ENCODE peak calls at places on chromosomes 7 and 10, in six cellular contexts. Y is EL; F is NCI-H524; K is cardiac muscle cell; O is activated CD4-positive, CD25-positive, alpha-beta regulatory T cell; N is NCI-H1694 treated with DMSO at 0.1 percent for 48 hours. E is an unnamed sample.

GRCh38 chr7:157658851-157659412 is 322.1 kb downstream of the DNAJB6 start:
- DNase-seq in K (no peak), Y (no peak), O (no peak), N (no peak), F (no peak), E (no peak)

GRCh38 chr7:2825595-2826227 is 18.4 kb downstream of the GNA12 start:
- DNase-seq in O (no peak), F (no peak), Y (no peak), N (no peak), K (no peak), E (no peak)

GRCh38 chr7:6571160-6571779 is 6.0 kb upstream of the ZDHHC4 start:
- DNase-seq in K (no peak), F (no peak), Y (no peak), O (no peak), N (no peak), E (no peak)

GRCh38 chr7:8117195-8117594 is 144.8 kb downstream of the ICA1 start:
- DNase-seq in K (no peak), Y (no peak), F (no peak), N (no peak), O (no peak), E (no peak)

GRCh38 chr7:155257482-155258232 is 40.0 kb upstream of the INSIG1 start:
- DNase-seq in Y (no peak), K (peak), N (no peak), O (no peak), F (no peak), E (peak)

GRCh38 chr7:99579956-99580777 is 17.9 kb upstream of the TMEM225B start:
- DNase-seq in N (peak), F (peak), O (peak), K (peak), Y (peak), E (peak)

GRCh38 chr7:67598469-67598868 is 601.8 kb downstream of the TYW1 start:
- DNase-seq in K (no peak), O (no peak), N (no peak), Y (no peak), F (no peak), E (no peak)

GRCh38 chr7:17301491-17302101 is 3.1 kb downstream of the AHR start:
- DNase-seq in O (peak), K (peak), F (peak), Y (peak), N (peak), E (peak)

GRCh38 chr7:106814887-106815286 is 50.2 kb upstream of the PIK3CG start:
- DNase-seq in Y (no peak), N (no peak), O (no peak), F (no peak), K (no peak), E (no peak)

GRCh38 chr10:118927317-118927716 is 102.2 kb upstream of the NANOS1 start:
- DNase-seq in K (peak), O (no peak), Y (no peak), N (no peak), F (no peak), E (no peak)

GRCh38 chr10:78757542-78757941 is 311.2 kb upstream of the ZMIZ1 start:
- DNase-seq in F (no peak), Y (peak), K (peak), N (no peak), O (no peak), E (no peak)

GRCh38 chr7:95808396-95808795 is 36.0 kb downstream of the DYNC1I1 start:
- DNase-seq in Y (no peak), F (no peak), N (no peak), K (no peak), O (no peak), E (peak)

GRCh38 chr10:117885206-117885605 is 161.5 kb downstream of the RAB11FIP2 start:
- DNase-seq in F (no peak), N (no peak), K (no peak), Y (no peak), O (no peak), E (no peak)

GRCh38 chr10:27470890-27471289 is 33.2 kb upstream of the RAB18 start:
- DNase-seq in K (no peak), N (no peak), F (no peak), Y (no peak), O (no peak), E (no peak)

GRCh38 chr7:112452102-112452888 is 2.0 kb downstream of the IFRD1 start:
- DNase-seq in F (peak), N (peak), O (no peak), K (peak), Y (peak), E (no peak)

GRCh38 chr10:42943025-42943818 is 133.6 kb upstream of the RET start:
- DNase-seq in O (no peak), F (no peak), Y (no peak), N (no peak), K (no peak), E (no peak)

GRCh38 chr10:97278491-97278989 is 13.9 kb downstream of the ARHGAP19 start:
- DNase-seq in Y (peak), O (no peak), K (peak), N (peak), F (peak), E (peak)

GRCh38 chr10:112785089-112785488 is 165.0 kb upstream of the TCF7L2 start:
- DNase-seq in K (no peak), N (no peak), Y (no peak), O (no peak), F (no peak), E (no peak)

GRCh38 chr7:86282014-86282682 is 361.6 kb upstream of the GRM3 start:
- DNase-seq in O (no peak), N (no peak), Y (no peak), K (no peak), F (no peak), E (no peak)

GRCh38 chr10:46019170-46019528 is 11.3 kb downstream of the NCOA4 start:
- DNase-seq in Y (no peak), N (no peak), F (no peak), O (no peak), K (no peak), E (no peak)

GRCh38 chr7:135499818-135500217 is 10.1 kb downstream of the CNOT4 start:
- DNase-seq in F (no peak), K (peak), N (no peak), O (no peak), Y (no peak), E (no peak)

GRCh38 chr7:90155206-90155605 is 937 bp downstream of the STEAP1 start:
- DNase-seq in N (no peak), F (no peak), K (peak), Y (no peak), O (no peak), E (no peak)

GRCh38 chr10:96118604-96119450 is 11.3 kb upstream of the ZNF518A start:
- DNase-seq in O (no peak), F (peak), N (no peak), K (no peak), Y (no peak), E (no peak)

GRCh38 chr7:7408001-7408770 is 127.5 kb downstream of the COL28A1 start:
- DNase-seq in K (no peak), O (no peak), F (no peak), N (no peak), Y (no peak), E (no peak)

GRCh38 chr10:31372439-31372838 is 53.4 kb downstream of the ZEB1 start:
- DNase-seq in N (no peak), O (no peak), F (no peak), K (no peak), Y (no peak), E (no peak)

GRCh38 chr7:137879357-137880158 is 32.8 kb upstream of the DGKI start:
- DNase-seq in O (no peak), Y (peak), F (no peak), N (no peak), K (peak), E (no peak)

GRCh38 chr7:28348631-28349030 is 63.7 kb upstream of the CREB5 start:
- DNase-seq in K (no peak), Y (no peak), O (no peak), N (no peak), F (no peak), E (peak)

GRCh38 chr7:35593896-35594295 is 101.0 kb downstream of the HERPUD2 start:
- DNase-seq in K (no peak), F (no peak), O (no peak), Y (peak), N (no peak), E (peak)

GRCh38 chr7:39608278-39608677 is 15.1 kb upstream of the RALA start:
- DNase-seq in N (no peak), K (no peak), Y (no peak), F (no peak), O (no peak), E (no peak)

GRCh38 chr7:69517985-69518731 is 80.1 kb upstream of the AUTS2 start:
- DNase-seq in N (no peak), K (no peak), F (no peak), O (no peak), Y (no peak), E (peak)

GRCh38 chr7:150435390-150436073 is 14.9 kb upstream of the GIMAP8 start:
- DNase-seq in O (no peak), K (no peak), F (no peak), Y (no peak), N (no peak), E (no peak)

GRCh38 chr10:99266383-99266782 is 30.7 kb upstream of the HPSE2 start:
- DNase-seq in F (peak), N (no peak), K (no peak), Y (no peak), O (no peak), E (no peak)

GRCh38 chr10:101050206-101051069 is 11.4 kb upstream of the KAZALD1 start:
- DNase-seq in K (peak), Y (peak), F (peak), O (peak), N (peak), E (peak)

GRCh38 chr7:74598558-74598957 is 59.0 kb upstream of the GTF2I start:
- DNase-seq in F (no peak), O (no peak), K (no peak), Y (peak), N (no peak), E (no peak)

GRCh38 chr10:49750546-49750945 is 11.6 kb downstream of the OGDHL start:
- DNase-seq in O (no peak), F (no peak), N (no peak), Y (no peak), K (no peak), E (no peak)

GRCh38 chr10:8726087-8726486 is 671.6 kb downstream of the GATA3 start:
- DNase-seq in F (no peak), Y (no peak), N (no peak), O (no peak), K (no peak), E (no peak)

GRCh38 chr7:156927571-156928405 is 21.7 kb upstream of the NOM1 start:
- DNase-seq in K (no peak), N (no peak), O (no peak), F (no peak), Y (no peak), E (no peak)

GRCh38 chr7:133009426-133009825 is 72.5 kb downstream of the CHCHD3 start:
- DNase-seq in Y (no peak), O (no peak), K (peak), F (no peak), N (no peak), E (no peak)

E was measured in cerebellar cortex.